ENCODE peak calls at places on chromosomes 7 and 10, in seven cellular contexts. Q, T, D, G, W, P and V are unnamed samples.

GRCh38 chr10:71945819-71946474 is 18.2 kb upstream of the CHST3 start:
- DNase-seq in W (no peak), T (no peak), D (no peak), Q (no peak), G (no peak), P (no peak), V (no peak)

GRCh38 chr7:12322287-12322902 is 81.3 kb downstream of the VWDE start:
- DNase-seq in D (peak), T (no peak), W (no peak), Q (peak), P (no peak), G (no peak), V (no peak)

GRCh38 chr10:1461016-1461415 is 276.3 kb downstream of the ADARB2 start:
- DNase-seq in Q (no peak), P (no peak), T (no peak), D (no peak), G (no peak), W (no peak), V (no peak)

GRCh38 chr10:63738410-63738809 is 217.2 kb downstream of the REEP3 start:
- DNase-seq in Q (peak), W (no peak), D (peak), P (no peak), G (peak), T (no peak), V (no peak)

GRCh38 chr7:20403356-20403755 is 72.7 kb downstream of the ITGB8 start:
- DNase-seq in P (no peak), Q (no peak), G (peak), D (no peak), W (no peak), T (peak), V (peak)

GRCh38 chr7:157916946-157917670 is 580.3 kb downstream of the DNAJB6 start:
- DNase-seq in W (no peak), D (no peak), P (no peak), Q (no peak), T (no peak), G (no peak), V (no peak)

GRCh38 chr10:119408969-119409371 is 133.5 kb downstream of the RGS10 start:
- DNase-seq in D (no peak), P (no peak), G (no peak), W (no peak), T (peak), Q (peak), V (peak)

GRCh38 chr7:70739646-70740045 is 392.3 kb upstream of the GALNT17 start:
- DNase-seq in T (no peak), G (no peak), D (no peak), Q (no peak), P (no peak), W (no peak), V (no peak)

GRCh38 chr10:121070257-121070656 is 219.1 kb downstream of the WDR11 start:
- DNase-seq in D (peak), Q (no peak), W (no peak), T (no peak), G (no peak), P (no peak), V (no peak)

GRCh38 chr10:132342553-132342952 is 10.6 kb downstream of the LRRC27 start:
- DNase-seq in W (no peak), G (no peak), P (no peak), D (no peak), Q (no peak), T (no peak), V (no peak)

GRCh38 chr10:58066979-58067378 is 200.7 kb downstream of the IPMK start:
- DNase-seq in P (no peak), W (no peak), Q (no peak), G (no peak), T (no peak), D (no peak), V (no peak)

GRCh38 chr10:127337801-127338200 is 141.4 kb upstream of the INSYN2A start:
- DNase-seq in Q (no peak), P (no peak), D (no peak), T (no peak), W (no peak), G (no peak), V (peak)

GRCh38 chr10:79158402-79159097 is 89.8 kb downstream of the ZMIZ1 start:
- DNase-seq in P (no peak), Q (no peak), W (no peak), G (no peak), D (no peak), T (no peak), V (peak)

GRCh38 chr10:34721201-34721840 is 93.8 kb downstream of the PARD3 start:
- DNase-seq in Q (peak), T (no peak), G (no peak), W (no peak), P (no peak), D (no peak), V (no peak)

GRCh38 chr10:48896756-48897437 is 42.7 kb downstream of the LRRC18 start:
- DNase-seq in T (no peak), D (no peak), P (no peak), G (no peak), W (no peak), Q (no peak), V (no peak)

GRCh38 chr10:119991816-119992215 is 99.3 kb downstream of the SEC23IP start:
- DNase-seq in G (no peak), T (no peak), W (no peak), P (no peak), Q (no peak), D (no peak), V (no peak)

GRCh38 chr10:29732918-29733317 is 98.1 kb upstream of the SVIL start:
- DNase-seq in P (no peak), T (no peak), D (no peak), G (no peak), W (no peak), Q (no peak), V (no peak)
- H3K4me3 ChIP-seq in P (no peak), T (no peak), D (no peak), G (no peak), W (no peak), Q (no peak), V (no peak)

DNA sequence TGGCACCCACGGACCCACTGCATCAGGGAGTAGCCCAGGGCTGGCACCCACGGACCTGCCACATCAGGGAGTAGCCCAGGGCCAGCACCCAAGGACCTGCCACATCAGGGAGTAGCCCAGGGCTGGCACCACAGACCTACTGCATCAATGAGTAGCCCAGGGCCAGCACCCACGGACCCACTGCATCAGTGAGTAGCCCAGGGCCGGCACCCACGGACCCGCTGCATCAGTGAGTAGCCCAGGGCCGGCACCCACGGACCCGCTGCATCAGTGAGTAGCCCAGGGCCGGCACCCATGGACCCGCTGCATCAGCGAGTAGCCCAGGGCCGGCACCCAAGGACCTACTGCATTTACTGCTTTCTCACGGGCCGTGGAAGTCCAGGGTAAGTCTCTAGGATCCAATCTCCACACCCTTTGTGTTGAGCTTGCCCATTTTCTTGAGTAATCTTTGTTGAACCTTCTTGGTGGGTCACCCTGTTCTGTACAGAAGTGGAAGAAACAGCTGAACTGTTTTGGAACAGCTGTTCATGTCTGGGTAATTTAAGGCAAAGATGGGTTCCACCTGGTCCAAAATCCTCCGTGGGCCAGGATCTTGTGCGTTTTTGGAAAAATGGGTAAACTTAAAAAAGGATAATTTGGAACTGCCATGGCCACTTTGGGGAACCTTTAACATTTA is 69.0 kb downstream of the VIPR2 start:
- DNase-seq in Q (no peak), T (no peak), D (no peak), G (no peak), W (no peak), P (no peak), V (no peak)
- H3K27ac ChIP-seq in Q (no peak), T (no peak), D (no peak), G (no peak), W (no peak), P (no peak), V (no peak)

DNA sequence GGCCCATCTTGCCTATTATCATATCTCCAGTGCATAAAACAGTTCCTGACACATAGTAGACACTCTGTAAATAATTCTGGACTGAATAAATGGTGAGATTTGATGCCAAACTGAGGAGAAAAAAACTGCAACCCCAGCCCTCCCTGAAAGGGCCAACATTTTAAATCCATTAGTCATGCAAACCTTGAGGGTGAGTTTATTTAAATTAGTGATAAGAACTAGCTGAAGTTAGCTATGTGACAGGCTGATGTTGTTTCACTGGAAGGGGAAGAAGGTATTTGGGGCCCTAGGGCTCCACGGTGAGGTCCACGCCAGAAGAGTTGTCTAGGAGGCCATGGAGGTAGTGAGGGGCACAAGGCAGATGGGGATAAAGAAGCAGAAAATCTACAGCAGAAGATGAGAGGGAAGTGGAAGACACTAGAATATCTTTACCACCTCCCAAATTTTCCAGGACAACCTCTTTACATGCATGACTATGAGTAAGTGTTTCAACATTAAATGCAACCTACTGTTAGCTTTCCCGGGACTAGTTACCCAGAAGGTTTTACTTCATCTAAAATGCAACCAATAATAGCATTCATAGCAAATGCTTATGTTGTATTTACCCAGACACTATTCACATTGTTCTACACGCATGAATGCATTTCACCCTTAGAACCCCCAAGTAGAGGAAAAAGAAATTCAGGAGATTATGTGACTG is 183.2 kb upstream of the LYZL1 start:
- DNase-seq in D (peak), W (no peak), P (no peak), T (no peak), G (peak), Q (peak), V (no peak)
- H3K4me3 ChIP-seq in D (no peak), W (no peak), P (no peak), T (no peak), G (no peak), Q (no peak), V (no peak)

DNA sequence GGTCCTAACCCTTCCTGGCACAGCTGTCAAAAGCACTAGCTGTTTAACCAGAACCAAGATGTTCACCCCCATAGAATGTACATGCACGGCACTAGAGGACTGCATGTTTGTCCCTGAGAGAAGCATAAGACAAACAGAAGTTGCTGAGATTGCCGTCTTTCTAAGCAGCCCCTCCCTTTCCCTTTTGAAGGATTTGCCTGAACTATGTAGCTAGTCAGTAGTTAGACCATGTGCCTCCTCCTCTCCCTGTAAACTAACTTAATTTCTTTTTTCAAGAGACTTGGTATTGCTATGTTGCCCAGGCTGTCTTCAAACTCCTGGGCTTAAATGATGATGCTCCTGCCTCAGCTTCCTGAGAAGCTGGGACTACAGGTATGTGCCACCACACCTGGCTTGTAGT is 40.7 kb downstream of the TBC1D12 start:
- DNase-seq in Q (no peak), T (no peak), D (peak), W (no peak), G (no peak), P (no peak), V (no peak)
- H3K27ac ChIP-seq in Q (no peak), T (no peak), D (peak), W (no peak), G (no peak), P (no peak), V (no peak)

DNA sequence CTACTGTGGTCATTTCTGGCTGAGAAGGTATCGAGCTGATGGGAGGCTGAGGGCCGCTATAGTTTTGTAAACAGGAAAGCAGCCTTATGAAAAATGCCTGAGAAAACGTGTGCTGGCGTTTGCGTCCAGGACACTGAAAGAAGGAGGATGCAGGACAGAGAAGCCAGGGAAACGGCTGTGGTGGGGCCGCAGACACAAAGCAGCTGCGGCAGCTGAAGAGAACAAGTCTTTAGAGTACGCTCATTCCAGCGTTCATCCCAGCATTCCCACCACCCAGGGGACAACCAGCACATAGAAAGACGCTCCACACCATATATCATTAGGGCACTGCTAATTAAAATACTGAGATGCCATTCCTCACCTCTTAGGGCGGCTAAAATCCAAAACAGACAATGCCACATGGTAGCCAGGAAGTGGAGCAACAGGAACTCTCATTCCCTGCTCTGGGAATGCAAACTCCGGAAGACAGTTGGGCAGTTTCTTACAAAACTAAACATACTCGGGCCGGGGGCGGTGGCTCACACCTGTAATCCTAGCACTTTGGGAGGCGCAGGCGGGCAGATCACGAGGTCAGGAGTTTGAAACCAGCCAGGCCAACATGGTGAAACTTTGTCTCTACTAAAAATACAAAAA is 18.4 kb downstream of the GNA12 start:
- DNase-seq in P (no peak), T (no peak), D (no peak), G (no peak), W (no peak), Q (peak), V (no peak)
- H3K4me3 ChIP-seq in P (no peak), T (no peak), D (no peak), G (no peak), W (no peak), Q (no peak), V (no peak)

DNA sequence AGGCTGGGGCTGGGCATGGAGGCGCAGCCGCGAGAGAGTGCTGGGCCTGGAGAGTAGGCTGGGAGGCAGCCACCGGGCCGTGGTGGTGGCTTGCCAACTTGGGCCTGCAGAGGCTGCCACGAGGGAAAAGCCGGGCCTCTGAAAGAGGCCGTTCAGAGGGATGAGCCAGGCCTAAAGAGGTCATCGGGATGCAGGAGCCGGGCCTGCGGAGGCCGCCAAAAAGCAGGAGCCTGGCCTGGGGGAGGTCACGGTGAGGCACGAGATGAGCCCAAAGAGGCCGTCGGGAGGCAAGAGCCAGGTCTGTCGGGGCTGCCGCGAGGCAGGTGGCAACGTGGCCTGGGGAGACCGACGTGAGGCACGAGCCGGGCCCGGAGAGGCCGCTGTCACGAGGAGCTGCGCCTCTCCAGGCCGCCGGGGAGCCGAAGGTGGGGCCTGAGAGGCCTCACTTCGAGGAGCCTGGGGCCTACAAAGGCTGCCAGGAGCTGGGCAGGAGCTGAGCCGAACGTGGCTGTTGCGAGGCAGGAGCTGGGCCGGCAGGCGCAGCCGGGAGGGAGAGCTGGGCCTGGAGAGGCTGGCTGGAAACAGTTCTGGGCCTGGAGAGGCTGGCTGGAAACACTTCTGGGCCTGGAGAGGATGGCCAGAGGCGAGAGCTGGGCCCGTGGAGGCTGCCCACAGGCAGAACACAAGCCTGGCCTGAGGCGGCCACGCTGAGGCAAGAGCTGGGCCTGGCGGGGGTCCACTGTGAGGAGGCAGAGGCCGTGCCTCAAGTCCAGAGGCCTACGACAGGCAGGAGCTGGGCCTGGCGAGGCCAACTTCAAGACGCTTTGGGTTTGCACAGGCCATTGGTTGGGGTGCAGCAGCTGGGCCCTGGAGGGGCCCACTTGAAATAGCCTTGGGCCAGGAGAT is 24.6 kb downstream of the MDH2 start:
- DNase-seq in P (no peak), T (no peak), G (no peak), Q (no peak), D (no peak), W (no peak), V (no peak)
- H3K27ac ChIP-seq in P (no peak), T (no peak), G (no peak), Q (no peak), D (no peak), W (no peak), V (no peak)

GRCh38 chr7:2510909-2511768 is 8.4 kb upstream of the LFNG start:
- DNase-seq in Q (no peak), G (no peak), P (no peak), W (peak), T (no peak), D (no peak), V (no peak)
- H3K4me3 ChIP-seq in Q (no peak), G (no peak), P (no peak), W (peak), T (no peak), D (no peak), V (no peak)

GRCh38 chr10:31036209-31036608 is 4.5 kb upstream of the ZNF438 start:
- DNase-seq in G (no peak), T (no peak), D (no peak), P (no peak), W (no peak), Q (peak), V (no peak)
- H3K27ac ChIP-seq in G (no peak), T (no peak), D (no peak), P (no peak), W (no peak), Q (peak), V (no peak)

GRCh38 chr10:97280783-97281182 is 11.7 kb downstream of the ARHGAP19 start:
- DNase-seq in G (no peak), T (no peak), Q (no peak), D (peak), W (no peak), P (no peak), V (no peak)

GRCh38 chr10:97274828-97275227 is 17.6 kb downstream of the ARHGAP19 start:
- DNase-seq in Q (no peak), D (no peak), G (no peak), T (no peak), P (no peak), W (no peak), V (no peak)

GRCh38 chr10:97277551-97277950 is 14.9 kb downstream of the ARHGAP19 start:
- DNase-seq in Q (no peak), P (no peak), G (no peak), D (no peak), W (no peak), T (no peak), V (no peak)

GRCh38 chr10:97278491-97278989 is 13.9 kb downstream of the ARHGAP19 start:
- DNase-seq in G (no peak), Q (peak), W (no peak), P (no peak), T (no peak), D (peak), V (no peak)

GRCh38 chr10:97279121-97279815 is 13.2 kb downstream of the ARHGAP19 start:
- DNase-seq in G (no peak), Q (peak), W (no peak), P (no peak), D (peak), T (peak), V (peak)
- H3K4me3 ChIP-seq in G (no peak), Q (no peak), W (no peak), P (no peak), D (no peak), T (no peak), V (no peak)

DNA sequence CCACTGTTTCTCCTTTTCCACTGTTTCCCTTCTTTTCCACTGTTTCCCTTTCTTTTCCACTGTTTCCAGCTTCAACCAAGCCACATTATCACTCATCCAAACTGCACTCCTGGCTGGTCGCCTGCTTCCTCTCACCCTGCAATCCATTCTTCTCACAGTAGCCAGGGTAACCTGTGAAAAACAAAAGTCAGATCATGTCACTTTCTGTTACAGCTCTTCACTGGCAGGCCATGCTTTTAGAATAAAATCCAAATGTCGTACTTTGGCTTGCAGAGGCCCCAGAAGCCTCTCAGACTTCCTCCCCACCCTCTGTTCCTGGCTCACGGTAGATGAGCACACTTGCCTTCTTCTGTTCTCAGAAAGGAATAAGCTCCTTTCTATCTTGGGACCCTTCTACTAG is 33.9 kb downstream of the STARD3NL start:
- DNase-seq in Q (no peak), P (no peak), T (no peak), G (no peak), D (no peak), W (no peak), V (no peak)
- H3K27ac ChIP-seq in Q (no peak), P (no peak), T (no peak), G (no peak), D (no peak), W (no peak), V (peak)